ENCODE peak calls at places on chromosomes 5 and 9, in eight cellular contexts. B is H4; I is NCI-H1092 treated with DMSO at 0.1 percent for 48 hours; C is dermis blood vessel endothelial cell; A is stimulated activated CD4-positive, alpha-beta T cell treated with anti-CD3 and anti-CD28 coated beads, Interleukin-4, amount 100 ng/mL, for 48 hours; L is HT1080; Q is posterior cingulate gyrus; J is endothelial cell of umbilical vein. F is an unnamed sample.

GRCh38 chr9:120729796-120730195 is 15.5 kb upstream of the MEGF9 start:
- DNase-seq in C (peak), J (no peak), Q (no peak), B (no peak), L (peak), I (no peak), A (no peak), F (no peak)

GRCh38 chr5:9358961-9359686 is 186.8 kb downstream of the SEMA5A start:
- DNase-seq in B (no peak), A (no peak), C (no peak), J (peak), I (no peak), L (peak), Q (no peak), F (no peak)

GRCh38 chr5:33824516-33825195 is 67.1 kb downstream of the ADAMTS12 start:
- DNase-seq in Q (no peak), J (no peak), L (no peak), A (no peak), C (no peak), I (no peak), B (peak), F (no peak)

GRCh38 chr5:147055850-147056523 is 177.4 kb upstream of the PPP2R2B start:
- DNase-seq in L (no peak), C (no peak), A (no peak), B (no peak), J (no peak), Q (peak), I (peak), F (no peak)

GRCh38 chr5:142924135-142924883 is 154.1 kb downstream of the ARHGAP26 start:
- DNase-seq in A (no peak), I (peak), J (no peak), B (peak), Q (no peak), L (no peak), C (peak), F (no peak)

GRCh38 chr5:161442471-161442870 is 104.1 kb downstream of the GABRB2 start:
- DNase-seq in B (no peak), I (no peak), C (no peak), L (no peak), A (no peak), Q (no peak), J (no peak), F (no peak)

GRCh38 chr5:125549322-125549871 is 803.0 kb upstream of the ZNF608 start:
- DNase-seq in I (no peak), Q (no peak), B (peak), C (peak), A (no peak), J (peak), L (no peak), F (no peak)

GRCh38 chr5:172886974-172887491 is 53.0 kb downstream of the ERGIC1 start:
- DNase-seq in B (peak), C (peak), J (peak), I (no peak), A (no peak), L (no peak), Q (peak), F (no peak)

GRCh38 chr9:114384836-114385411 is 2.9 kb downstream of the AKNA start:
- DNase-seq in J (no peak), Q (no peak), A (no peak), L (no peak), I (no peak), C (no peak), B (no peak), F (no peak)

GRCh38 chr9:137430723-137431415 is 7.7 kb downstream of the NOXA1 start:
- DNase-seq in L (no peak), I (no peak), A (no peak), B (no peak), J (no peak), C (no peak), Q (peak), F (no peak)

GRCh38 chr9:34992376-34992951 is 2.9 kb downstream of the DNAJB5 start:
- DNase-seq in B (peak), C (peak), J (peak), A (peak), Q (peak), L (peak), I (no peak), F (no peak)

GRCh38 chr5:109352475-109352874 is 57.3 kb downstream of the PJA2 start:
- DNase-seq in A (no peak), L (no peak), J (no peak), C (no peak), Q (no peak), B (no peak), I (no peak), F (no peak)

GRCh38 chr9:87395804-87396458 is 101.7 kb upstream of the DAPK1 start:
- DNase-seq in L (no peak), J (peak), B (no peak), A (no peak), Q (no peak), I (peak), C (no peak), F (no peak)

GRCh38 chr5:167355370-167355769 is 936.1 kb upstream of the WWC1 start:
- DNase-seq in Q (no peak), J (no peak), B (no peak), C (no peak), L (no peak), A (no peak), I (no peak), F (no peak)

GRCh38 chr5:40594811-40595210 is 84.9 kb upstream of the PTGER4 start:
- DNase-seq in A (no peak), B (no peak), J (peak), L (no peak), C (peak), Q (no peak), I (no peak), F (no peak)

GRCh38 chr9:28792736-28793135 is 1219.5 kb upstream of the C9orf72 start:
- DNase-seq in C (no peak), Q (no peak), A (no peak), I (no peak), B (no peak), L (no peak), J (no peak), F (no peak)

GRCh38 chr9:130846487-130847305 is 11.6 kb downstream of the ABL1 start:
- DNase-seq in C (peak), I (no peak), A (no peak), J (peak), B (peak), Q (peak), L (peak), F (no peak)

GRCh38 chr5:35908266-35908665 is 30.2 kb downstream of the CAPSL start:
- DNase-seq in A (no peak), I (no peak), C (no peak), B (no peak), L (no peak), Q (no peak), J (no peak), F (no peak)

GRCh38 chr5:131171276-131171815 is 602 bp downstream of the LYRM7 start:
- DNase-seq in B (no peak), Q (no peak), L (peak), A (no peak), J (no peak), C (peak), I (no peak), F (no peak)

GRCh38 chr5:1167361-1167727 is 34.1 kb upstream of the SLC6A19 start:
- DNase-seq in J (no peak), C (no peak), I (no peak), B (no peak), A (no peak), L (no peak), Q (no peak), F (no peak)

GRCh38 chr9:16824545-16825041 is 45.9 kb downstream of the BNC2 start:
- DNase-seq in B (peak), L (peak), C (peak), A (no peak), Q (no peak), I (peak), J (peak), F (no peak)

GRCh38 chr5:139422307-139422893 is 16.9 kb downstream of the DNAJC18 start:
- DNase-seq in C (peak), A (peak), L (peak), J (peak), I (peak), Q (no peak), B (peak), F (no peak)